ENCODE peak calls at places on chromosomes 6 and 20, in seven cellular contexts. One of them, this sample, is unnamed.
A peak's percentile ranks its signal among the peaks of the same experiment; 100 is the strongest.

GRCh38 chr20:373171-373890 is 7.2 kb upstream of the TRIB3 start:
- DNase-seq in A549: peak; percentile 93
- DNase-seq in spleen: peak; percentile 82
- DNase-seq in Peyer's patch: no peak
- DNase-seq in adrenal gland: no peak
- DNase-seq in ovary: no peak
- DNase-seq in IMR-90: peak; percentile 92
- DNase-seq in this sample: peak; percentile 60

GRCh38 chr6:135008072-135008940 is 46.3 kb downstream of the HBS1L start:
- DNase-seq in A549: no peak
- DNase-seq in spleen: no peak
- DNase-seq in Peyer's patch: no peak
- DNase-seq in adrenal gland: no peak
- DNase-seq in ovary: no peak
- DNase-seq in IMR-90: no peak
- DNase-seq in this sample: no peak

GRCh38 chr6:133571681-133572080 is 317.2 kb upstream of the TCF21 start:
- DNase-seq in A549: no peak
- DNase-seq in spleen: no peak
- DNase-seq in Peyer's patch: no peak
- DNase-seq in adrenal gland: no peak
- DNase-seq in ovary: no peak
- DNase-seq in IMR-90: no peak
- DNase-seq in this sample: no peak

GRCh38 chr6:125154184-125155135 is 887 bp downstream of the TPD52L1 start:
- DNase-seq in A549: peak; percentile 62
- DNase-seq in spleen: peak; percentile 78
- DNase-seq in Peyer's patch: peak; percentile 54
- DNase-seq in adrenal gland: peak; percentile 75
- DNase-seq in ovary: peak; percentile 55
- DNase-seq in IMR-90: no peak
- DNase-seq in this sample: peak; percentile 36

GRCh38 chr6:154123131-154123530 is 84.1 kb downstream of the OPRM1 start:
- DNase-seq in A549: no peak
- DNase-seq in spleen: no peak
- DNase-seq in Peyer's patch: no peak
- DNase-seq in adrenal gland: no peak
- DNase-seq in ovary: no peak
- DNase-seq in IMR-90: no peak
- DNase-seq in this sample: no peak

GRCh38 chr20:44572551-44573500 is 9.6 kb upstream of the PKIG start:
- DNase-seq in A549: peak; percentile 43
- DNase-seq in spleen: no peak
- DNase-seq in Peyer's patch: no peak
- DNase-seq in adrenal gland: peak; percentile 82
- DNase-seq in ovary: no peak
- DNase-seq in IMR-90: peak; percentile 89
- DNase-seq in this sample: peak; percentile 71

GRCh38 chr20:5141615-5142014 is 14.8 kb downstream of the CDS2 start:
- DNase-seq in A549: no peak
- DNase-seq in spleen: no peak
- DNase-seq in Peyer's patch: no peak
- DNase-seq in adrenal gland: no peak
- DNase-seq in ovary: no peak
- DNase-seq in IMR-90: no peak
- DNase-seq in this sample: no peak

GRCh38 chr6:34466242-34467185 is 638 bp downstream of the PACSIN1 start:
- DNase-seq in A549: no peak
- DNase-seq in spleen: peak; percentile 70
- DNase-seq in Peyer's patch: no peak
- DNase-seq in adrenal gland: no peak
- DNase-seq in ovary: no peak
- DNase-seq in IMR-90: no peak
- DNase-seq in this sample: no peak

GRCh38 chr20:23875606-23876237 is 3.8 kb downstream of the CST5 start:
- DNase-seq in A549: no peak
- DNase-seq in spleen: no peak
- DNase-seq in Peyer's patch: no peak
- DNase-seq in adrenal gland: no peak
- DNase-seq in ovary: no peak
- DNase-seq in IMR-90: no peak
- DNase-seq in this sample: no peak

GRCh38 chr6:109322825-109323580 is 59.3 kb downstream of the CD164 start:
- DNase-seq in A549: no peak
- DNase-seq in spleen: no peak
- DNase-seq in Peyer's patch: no peak
- DNase-seq in adrenal gland: peak; percentile 26
- DNase-seq in ovary: no peak
- DNase-seq in IMR-90: no peak
- DNase-seq in this sample: peak; percentile 43

GRCh38 chr20:19903168-19903676 is 113.9 kb upstream of the NAA20 start:
- DNase-seq in A549: peak; percentile 52
- DNase-seq in spleen: no peak
- DNase-seq in Peyer's patch: no peak
- DNase-seq in adrenal gland: peak; percentile 43
- DNase-seq in ovary: no peak
- DNase-seq in IMR-90: peak; percentile 76
- DNase-seq in this sample: peak; percentile 54

GRCh38 chr20:54188132-54188835 is 14.5 kb upstream of the CYP24A1 start:
- DNase-seq in A549: peak; percentile 21
- DNase-seq in spleen: no peak
- DNase-seq in Peyer's patch: no peak
- DNase-seq in adrenal gland: no peak
- DNase-seq in ovary: no peak
- DNase-seq in IMR-90: no peak
- DNase-seq in this sample: no peak

GRCh38 chr20:38113401-38114325 is 51.4 kb downstream of the TGM2 start:
- DNase-seq in A549: peak; percentile 67
- DNase-seq in spleen: no peak
- DNase-seq in Peyer's patch: no peak
- DNase-seq in adrenal gland: no peak
- DNase-seq in ovary: no peak
- DNase-seq in IMR-90: no peak
- DNase-seq in this sample: peak; percentile 38

GRCh38 chr20:32632461-32633354 is 41.0 kb downstream of the C20orf203 start:
- DNase-seq in A549: no peak
- DNase-seq in spleen: no peak
- DNase-seq in Peyer's patch: no peak
- DNase-seq in adrenal gland: no peak
- DNase-seq in ovary: no peak
- DNase-seq in IMR-90: no peak
- DNase-seq in this sample: no peak

GRCh38 chr20:9392892-9393857 is 121.2 kb upstream of the LAMP5 start:
- DNase-seq in A549: peak; percentile 62
- DNase-seq in spleen: no peak
- DNase-seq in Peyer's patch: peak; percentile 57
- DNase-seq in adrenal gland: peak; percentile 68
- DNase-seq in ovary: peak; percentile 54
- DNase-seq in IMR-90: peak; percentile 73
- DNase-seq in this sample: peak; percentile 77

GRCh38 chr20:44033873-44034272 is 119.2 kb downstream of the TOX2 start:
- DNase-seq in A549: no peak
- DNase-seq in spleen: peak; percentile 32
- DNase-seq in Peyer's patch: peak; percentile 19
- DNase-seq in adrenal gland: no peak
- DNase-seq in ovary: no peak
- DNase-seq in IMR-90: no peak
- DNase-seq in this sample: no peak

GRCh38 chr6:129748901-129749748 is 39.1 kb upstream of the ARHGAP18 start:
- DNase-seq in A549: no peak
- DNase-seq in spleen: no peak
- DNase-seq in Peyer's patch: no peak
- DNase-seq in adrenal gland: no peak
- DNase-seq in ovary: no peak
- DNase-seq in IMR-90: peak; percentile 77
- DNase-seq in this sample: no peak

GRCh38 chr6:165218816-165219215 is 90.6 kb downstream of the C6orf118 start:
- DNase-seq in A549: no peak
- DNase-seq in spleen: no peak
- DNase-seq in Peyer's patch: no peak
- DNase-seq in adrenal gland: no peak
- DNase-seq in ovary: no peak
- DNase-seq in IMR-90: no peak
- DNase-seq in this sample: no peak

GRCh38 chr6:156658596-156659316 is 118.4 kb upstream of the ARID1B start:
- DNase-seq in A549: no peak
- DNase-seq in spleen: no peak
- DNase-seq in Peyer's patch: no peak
- DNase-seq in adrenal gland: no peak
- DNase-seq in ovary: no peak
- DNase-seq in IMR-90: no peak
- DNase-seq in this sample: no peak

GRCh38 chr6:56292505-56293181 is 45.3 kb upstream of the COL21A1 start:
- DNase-seq in A549: peak; percentile 67
- DNase-seq in spleen: no peak
- DNase-seq in Peyer's patch: no peak
- DNase-seq in adrenal gland: peak; percentile 16
- DNase-seq in ovary: no peak
- DNase-seq in IMR-90: peak; percentile 62
- DNase-seq in this sample: no peak

GRCh38 chr6:17311595-17312311 is 30.6 kb downstream of the RBM24 start:
- DNase-seq in A549: peak; percentile 87
- DNase-seq in spleen: no peak
- DNase-seq in Peyer's patch: no peak
- DNase-seq in adrenal gland: no peak
- DNase-seq in ovary: no peak
- DNase-seq in IMR-90: peak; percentile 71
- DNase-seq in this sample: peak; percentile 31

GRCh38 chr6:4932506-4932903 is 71.3 kb downstream of the RPP40 start:
- DNase-seq in A549: no peak
- DNase-seq in spleen: no peak
- DNase-seq in Peyer's patch: no peak
- DNase-seq in adrenal gland: no peak
- DNase-seq in ovary: no peak
- DNase-seq in IMR-90: no peak
- DNase-seq in this sample: no peak

GRCh38 chr6:94733066-94733465 is 844.3 kb upstream of the MANEA start:
- DNase-seq in A549: no peak
- DNase-seq in spleen: no peak
- DNase-seq in Peyer's patch: no peak
- DNase-seq in adrenal gland: no peak
- DNase-seq in ovary: no peak
- DNase-seq in IMR-90: no peak
- DNase-seq in this sample: no peak

GRCh38 chr20:668050-668449 is 7.6 kb downstream of the SCRT2 start:
- DNase-seq in A549: no peak
- DNase-seq in spleen: no peak
- DNase-seq in Peyer's patch: no peak
- DNase-seq in adrenal gland: no peak
- DNase-seq in ovary: no peak
- DNase-seq in IMR-90: no peak
- DNase-seq in this sample: no peak

GRCh38 chr20:43605715-43606114 is 15.0 kb downstream of the IFT52 start:
- DNase-seq in A549: no peak
- DNase-seq in spleen: no peak
- DNase-seq in Peyer's patch: no peak
- DNase-seq in adrenal gland: no peak
- DNase-seq in ovary: no peak
- DNase-seq in IMR-90: no peak
- DNase-seq in this sample: no peak

GRCh38 chr20:50788045-50788867 is 6.6 kb upstream of the BCAS4 start:
- DNase-seq in A549: peak; percentile 90
- DNase-seq in spleen: peak; percentile 35
- DNase-seq in Peyer's patch: no peak
- DNase-seq in adrenal gland: peak; percentile 52
- DNase-seq in ovary: peak; percentile 41
- DNase-seq in IMR-90: peak; percentile 68
- DNase-seq in this sample: peak; percentile 34

GRCh38 chr20:15241696-15242095 is 904.3 kb upstream of the FLRT3 start:
- DNase-seq in A549: no peak
- DNase-seq in spleen: no peak
- DNase-seq in Peyer's patch: no peak
- DNase-seq in adrenal gland: no peak
- DNase-seq in ovary: no peak
- DNase-seq in IMR-90: no peak
- DNase-seq in this sample: no peak

GRCh38 chr6:78867370-78868040 is at the start of gene IRAK1BP1:
- DNase-seq in A549: peak; percentile 85
- DNase-seq in spleen: peak; percentile 95
- DNase-seq in Peyer's patch: peak; percentile 84
- DNase-seq in adrenal gland: peak; percentile 82
- DNase-seq in ovary: peak; percentile 82
- DNase-seq in IMR-90: peak; percentile 75
- DNase-seq in this sample: peak; percentile 89
- TF ChIP-seq POLR2A in A549: peak; percentile 60
- TF ChIP-seq POLR2A in spleen: no peak
- TF ChIP-seq POLR2A in Peyer's patch: no peak
- TF ChIP-seq POLR2A in adrenal gland: no peak
- TF ChIP-seq POLR2A in ovary: no peak
- TF ChIP-seq POLR2A in IMR-90: no peak
- TF ChIP-seq POLR2A in this sample: no peak

DNA sequence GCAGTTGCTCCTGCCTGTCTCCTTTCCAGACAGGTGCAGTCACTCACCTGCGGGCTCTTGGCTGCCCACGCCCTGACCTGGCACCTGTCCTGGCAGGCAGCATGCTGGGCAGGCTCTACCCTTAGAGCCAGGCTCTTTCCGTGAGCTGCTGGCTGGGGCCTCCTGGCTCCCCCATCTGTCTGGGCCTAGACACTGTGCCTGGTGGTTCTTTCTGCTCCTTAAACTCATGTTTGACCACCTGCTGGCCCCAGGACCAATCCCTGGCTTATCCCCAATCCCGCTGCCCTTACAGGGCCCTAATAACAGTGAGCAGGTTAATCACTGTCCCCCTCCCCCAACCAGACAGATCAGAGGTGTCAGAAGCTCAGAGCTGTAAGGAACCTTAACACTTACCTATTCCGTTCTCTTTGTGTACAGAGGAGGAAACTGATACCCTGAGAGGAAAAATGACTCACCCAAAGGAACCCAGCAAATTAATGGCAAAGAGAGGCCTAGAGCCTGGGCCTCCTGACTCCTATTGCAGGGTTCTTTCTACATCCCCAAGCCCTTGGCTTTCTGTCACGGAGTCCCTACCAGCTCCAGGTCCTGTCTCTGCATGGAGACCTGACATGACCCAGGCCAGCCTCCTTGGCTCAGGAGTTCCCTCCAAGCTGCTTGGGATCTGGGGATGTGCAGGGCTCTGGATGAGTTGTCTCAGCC is 54.7 kb downstream of the RAB44 start:
- DNase-seq in A549: no peak
- DNase-seq in spleen: no peak
- DNase-seq in Peyer's patch: peak; percentile 80
- DNase-seq in adrenal gland: no peak
- DNase-seq in ovary: no peak
- DNase-seq in IMR-90: peak; percentile 16
- DNase-seq in this sample: no peak
- H3K27ac ChIP-seq in A549: no peak overlapping the region
- H3K27ac ChIP-seq in spleen: peak overlapping the region; percentile 73
- H3K27ac ChIP-seq in Peyer's patch: peak overlapping the region; percentile 59
- H3K27ac ChIP-seq in adrenal gland: no peak overlapping the region
- H3K27ac ChIP-seq in ovary: no peak overlapping the region
- H3K27ac ChIP-seq in IMR-90: no peak overlapping the region
- H3K27ac ChIP-seq in this sample: no peak overlapping the region

GRCh38 chr20:64037498-64038213 is 1.7 kb downstream of the C20orf204 start:
- DNase-seq in A549: no peak
- DNase-seq in spleen: no peak
- DNase-seq in Peyer's patch: no peak
- DNase-seq in adrenal gland: no peak
- DNase-seq in ovary: no peak
- DNase-seq in IMR-90: no peak
- DNase-seq in this sample: no peak
- TF ChIP-seq POLR2A in A549: no peak
- TF ChIP-seq POLR2A in spleen: no peak
- TF ChIP-seq POLR2A in Peyer's patch: no peak
- TF ChIP-seq POLR2A in adrenal gland: no peak
- TF ChIP-seq POLR2A in ovary: no peak
- TF ChIP-seq POLR2A in IMR-90: no peak
- TF ChIP-seq POLR2A in this sample: no peak

GRCh38 chr6:27754408-27754782 is 157.8 kb downstream of the OR2B2 start:
- DNase-seq in A549: no peak
- DNase-seq in spleen: no peak
- DNase-seq in Peyer's patch: no peak
- DNase-seq in adrenal gland: no peak
- DNase-seq in ovary: no peak
- DNase-seq in IMR-90: no peak
- DNase-seq in this sample: no peak
- H3K27ac ChIP-seq in A549: peak overlapping the region; percentile 1
- H3K27ac ChIP-seq in spleen: peak overlapping the region; percentile 90
- H3K27ac ChIP-seq in Peyer's patch: no peak overlapping the region
- H3K27ac ChIP-seq in adrenal gland: no peak overlapping the region
- H3K27ac ChIP-seq in ovary: no peak overlapping the region
- H3K27ac ChIP-seq in IMR-90: no peak overlapping the region
- H3K27ac ChIP-seq in this sample: no peak overlapping the region